ENCODE peak calls at places on chromosomes 7 and 10, in ten cellular contexts. One of them, this sample, is unnamed.

GRCh38 chr10:44975487-44976331 is 2.9 kb downstream of the DEPP1 start:
- DNase-seq in germinal center: no peak
- DNase-seq in anterior cingulate cortex: no peak
- DNase-seq in amniotic epithelial cell: peak
- DNase-seq in naive B cell: no peak
- DNase-seq in COR-L47: peak
- DNase-seq in IMR-90: peak
- DNase-seq in stimulated activated CD8-positive, alpha-beta memory T cell treated with anti-CD3 and anti-CD28 coated beads, Interleukin-2, amount 100 ng/mL, for 48 hours: no peak
- DNase-seq in NCI-H748 treated with DMSO at 0.1 percent for 48 hours: no peak
- DNase-seq in cardiac muscle cell: peak
- DNase-seq in this sample: peak

GRCh38 chr7:136336932-136337331 is 359.8 kb upstream of the MTPN start:
- DNase-seq in stimulated activated CD8-positive, alpha-beta memory T cell treated with anti-CD3 and anti-CD28 coated beads, Interleukin-2, amount 100 ng/mL, for 48 hours: no peak
- DNase-seq in COR-L47: no peak
- DNase-seq in cardiac muscle cell: no peak
- DNase-seq in IMR-90: no peak
- DNase-seq in NCI-H748 treated with DMSO at 0.1 percent for 48 hours: no peak
- DNase-seq in amniotic epithelial cell: no peak
- DNase-seq in naive B cell: no peak
- DNase-seq in germinal center: no peak
- DNase-seq in anterior cingulate cortex: no peak
- DNase-seq in this sample: no peak

GRCh38 chr10:130921461-130921860 is 390.1 kb downstream of the TCERG1L start:
- DNase-seq in NCI-H748 treated with DMSO at 0.1 percent for 48 hours: no peak
- DNase-seq in germinal center: no peak
- DNase-seq in amniotic epithelial cell: no peak
- DNase-seq in cardiac muscle cell: no peak
- DNase-seq in naive B cell: no peak
- DNase-seq in stimulated activated CD8-positive, alpha-beta memory T cell treated with anti-CD3 and anti-CD28 coated beads, Interleukin-2, amount 100 ng/mL, for 48 hours: no peak
- DNase-seq in anterior cingulate cortex: no peak
- DNase-seq in COR-L47: no peak
- DNase-seq in IMR-90: no peak
- DNase-seq in this sample: no peak

GRCh38 chr7:144676492-144676891 is 159.4 kb downstream of the TPK1 start:
- DNase-seq in amniotic epithelial cell: no peak
- DNase-seq in naive B cell: no peak
- DNase-seq in stimulated activated CD8-positive, alpha-beta memory T cell treated with anti-CD3 and anti-CD28 coated beads, Interleukin-2, amount 100 ng/mL, for 48 hours: no peak
- DNase-seq in IMR-90: no peak
- DNase-seq in germinal center: no peak
- DNase-seq in cardiac muscle cell: no peak
- DNase-seq in COR-L47: no peak
- DNase-seq in anterior cingulate cortex: no peak
- DNase-seq in NCI-H748 treated with DMSO at 0.1 percent for 48 hours: no peak
- DNase-seq in this sample: no peak

GRCh38 chr7:79515358-79515757 is 61.9 kb upstream of the MAGI2 start:
- DNase-seq in NCI-H748 treated with DMSO at 0.1 percent for 48 hours: no peak
- DNase-seq in IMR-90: peak
- DNase-seq in stimulated activated CD8-positive, alpha-beta memory T cell treated with anti-CD3 and anti-CD28 coated beads, Interleukin-2, amount 100 ng/mL, for 48 hours: no peak
- DNase-seq in cardiac muscle cell: no peak
- DNase-seq in germinal center: no peak
- DNase-seq in amniotic epithelial cell: no peak
- DNase-seq in COR-L47: no peak
- DNase-seq in anterior cingulate cortex: no peak
- DNase-seq in naive B cell: no peak
- DNase-seq in this sample: peak

GRCh38 chr7:96189129-96189815 is 132.6 kb downstream of the SLC25A13 start:
- DNase-seq in anterior cingulate cortex: no peak
- DNase-seq in COR-L47: no peak
- DNase-seq in naive B cell: no peak
- DNase-seq in stimulated activated CD8-positive, alpha-beta memory T cell treated with anti-CD3 and anti-CD28 coated beads, Interleukin-2, amount 100 ng/mL, for 48 hours: no peak
- DNase-seq in NCI-H748 treated with DMSO at 0.1 percent for 48 hours: no peak
- DNase-seq in amniotic epithelial cell: no peak
- DNase-seq in germinal center: no peak
- DNase-seq in IMR-90: no peak
- DNase-seq in cardiac muscle cell: no peak
- DNase-seq in this sample: no peak

GRCh38 chr10:67735430-67735829 is 39.4 kb upstream of the CTNNA3 start:
- DNase-seq in COR-L47: no peak
- DNase-seq in anterior cingulate cortex: no peak
- DNase-seq in IMR-90: no peak
- DNase-seq in naive B cell: no peak
- DNase-seq in NCI-H748 treated with DMSO at 0.1 percent for 48 hours: no peak
- DNase-seq in germinal center: no peak
- DNase-seq in cardiac muscle cell: no peak
- DNase-seq in stimulated activated CD8-positive, alpha-beta memory T cell treated with anti-CD3 and anti-CD28 coated beads, Interleukin-2, amount 100 ng/mL, for 48 hours: no peak
- DNase-seq in amniotic epithelial cell: no peak
- DNase-seq in this sample: no peak

GRCh38 chr7:153396475-153396874 is 636.9 kb downstream of the ACTR3B start:
- DNase-seq in germinal center: no peak
- DNase-seq in COR-L47: no peak
- DNase-seq in stimulated activated CD8-positive, alpha-beta memory T cell treated with anti-CD3 and anti-CD28 coated beads, Interleukin-2, amount 100 ng/mL, for 48 hours: no peak
- DNase-seq in naive B cell: no peak
- DNase-seq in amniotic epithelial cell: no peak
- DNase-seq in anterior cingulate cortex: no peak
- DNase-seq in IMR-90: no peak
- DNase-seq in cardiac muscle cell: no peak
- DNase-seq in NCI-H748 treated with DMSO at 0.1 percent for 48 hours: no peak
- DNase-seq in this sample: no peak

GRCh38 chr7:90430614-90431445 is 27.6 kb downstream of the CLDN12 start:
- DNase-seq in naive B cell: no peak
- DNase-seq in cardiac muscle cell: peak
- DNase-seq in stimulated activated CD8-positive, alpha-beta memory T cell treated with anti-CD3 and anti-CD28 coated beads, Interleukin-2, amount 100 ng/mL, for 48 hours: no peak
- DNase-seq in COR-L47: no peak
- DNase-seq in amniotic epithelial cell: no peak
- DNase-seq in germinal center: no peak
- DNase-seq in NCI-H748 treated with DMSO at 0.1 percent for 48 hours: no peak
- DNase-seq in IMR-90: peak
- DNase-seq in anterior cingulate cortex: no peak
- DNase-seq in this sample: peak

GRCh38 chr10:95864906-95865813 is 42.6 kb upstream of the CC2D2B start:
- DNase-seq in IMR-90: peak
- DNase-seq in amniotic epithelial cell: peak
- DNase-seq in naive B cell: peak
- DNase-seq in cardiac muscle cell: peak
- DNase-seq in anterior cingulate cortex: no peak
- DNase-seq in germinal center: peak
- DNase-seq in stimulated activated CD8-positive, alpha-beta memory T cell treated with anti-CD3 and anti-CD28 coated beads, Interleukin-2, amount 100 ng/mL, for 48 hours: peak
- DNase-seq in NCI-H748 treated with DMSO at 0.1 percent for 48 hours: peak
- DNase-seq in COR-L47: peak
- DNase-seq in this sample: peak

GRCh38 chr10:122163182-122164027 is 107.7 kb upstream of the BTBD16 start:
- DNase-seq in IMR-90: peak
- DNase-seq in germinal center: no peak
- DNase-seq in amniotic epithelial cell: no peak
- DNase-seq in anterior cingulate cortex: no peak
- DNase-seq in COR-L47: peak
- DNase-seq in stimulated activated CD8-positive, alpha-beta memory T cell treated with anti-CD3 and anti-CD28 coated beads, Interleukin-2, amount 100 ng/mL, for 48 hours: peak
- DNase-seq in naive B cell: no peak
- DNase-seq in cardiac muscle cell: peak
- DNase-seq in NCI-H748 treated with DMSO at 0.1 percent for 48 hours: peak
- DNase-seq in this sample: no peak

GRCh38 chr7:81501220-81501619 is 268.6 kb downstream of the HGF start:
- DNase-seq in amniotic epithelial cell: peak
- DNase-seq in COR-L47: peak
- DNase-seq in anterior cingulate cortex: no peak
- DNase-seq in cardiac muscle cell: peak
- DNase-seq in stimulated activated CD8-positive, alpha-beta memory T cell treated with anti-CD3 and anti-CD28 coated beads, Interleukin-2, amount 100 ng/mL, for 48 hours: no peak
- DNase-seq in IMR-90: peak
- DNase-seq in NCI-H748 treated with DMSO at 0.1 percent for 48 hours: no peak
- DNase-seq in naive B cell: no peak
- DNase-seq in germinal center: no peak
- DNase-seq in this sample: peak

GRCh38 chr7:25014735-25015134 is 34.8 kb upstream of the OSBPL3 start:
- DNase-seq in cardiac muscle cell: peak
- DNase-seq in COR-L47: no peak
- DNase-seq in germinal center: no peak
- DNase-seq in IMR-90: peak
- DNase-seq in NCI-H748 treated with DMSO at 0.1 percent for 48 hours: no peak
- DNase-seq in naive B cell: no peak
- DNase-seq in stimulated activated CD8-positive, alpha-beta memory T cell treated with anti-CD3 and anti-CD28 coated beads, Interleukin-2, amount 100 ng/mL, for 48 hours: no peak
- DNase-seq in anterior cingulate cortex: no peak
- DNase-seq in amniotic epithelial cell: peak
- DNase-seq in this sample: peak